ENCODE peak calls at places on chromosomes 11 and 22, in four cellular contexts. M is NCI-H146, O is pons, R is A549. S is an unnamed sample.

GRCh38 chr11:103601230-103601846 is 435.1 kb upstream of the DDI1 start:
- DNase-seq in M (peak; percentile 48), O (peak; percentile 64), R (peak; percentile 56), S (no peak)

GRCh38 chr11:56089697-56090096 is 3.4 kb upstream of the OR8I2 start:
- DNase-seq in M (no peak), O (no peak), R (peak; percentile 6), S (no peak)

GRCh38 chr11:60844045-60844869 is 2.3 kb downstream of the CCDC86 start:
- DNase-seq in M (no peak), O (no peak), R (no peak), S (no peak)

GRCh38 chr11:110198031-110198729 is 98.2 kb downstream of the RDX start:
- DNase-seq in M (no peak), O (no peak), R (no peak), S (no peak)

GRCh38 chr11:112962854-112963367 is 1.7 kb downstream of the NCAM1 start:
- DNase-seq in M (peak; percentile 90), O (peak; percentile 74), R (no peak), S (no peak)

GRCh38 chr11:50178732-50179131 is 146.1 kb downstream of the OR4C45 start:
- DNase-seq in M (no peak), O (no peak), R (no peak), S (no peak)

GRCh38 chr22:37381489-37381888 is 45.8 kb downstream of the ELFN2 start:
- DNase-seq in M (no peak), O (no peak), R (no peak), S (no peak)

GRCh38 chr11:22626573-22627239 is 1.1 kb upstream of the FANCF start:
- DNase-seq in M (no peak), O (peak; percentile 28), R (no peak), S (peak; percentile 18)

GRCh38 chr22:46079861-46080821 is 70.2 kb upstream of the PPARA start:
- DNase-seq in M (no peak), O (peak; percentile 92), R (peak; percentile 93), S (no peak)

GRCh38 chr22:49767355-49768062 is 60.2 kb downstream of the BRD1 start:
- DNase-seq in M (peak; percentile 5), O (no peak), R (peak; percentile 55), S (peak; percentile 47)

GRCh38 chr11:107699371-107700348 is 12.2 kb downstream of the SLN start:
- DNase-seq in M (no peak), O (peak; percentile 5), R (no peak), S (no peak)

S was measured in B cell.